ENCODE peak calls at places on chromosomes 5 and 9, in seven cellular contexts. J, P, L, D, M, F and Y are unnamed samples. For H3K9me3, the result is how much of the 10 kb centered on the place peaks cover.

GRCh38 chr9:70811638-70812037 is 309.8 kb downstream of the TRPM3 start:
- DNase-seq in J (no peak), P (no peak), L (no peak), D (no peak), M (no peak), F (no peak), Y (no peak)

GRCh38 chr5:93039888-93040287 is 541.1 kb downstream of the NR2F1-AS1 start:
- DNase-seq in J (no peak), P (no peak), L (no peak), D (no peak), M (no peak), F (no peak), Y (no peak)

GRCh38 chr5:100502684-100503083 is 32.5 kb upstream of the FAM174A start:
- DNase-seq in J (no peak), P (no peak), L (no peak), D (no peak), M (no peak), F (no peak), Y (no peak)

GRCh38 chr5:3385874-3386536 is 209.6 kb upstream of the IRX1 start:
- DNase-seq in J (no peak), P (no peak), L (no peak), D (no peak), M (no peak), F (no peak), Y (no peak)

GRCh38 chr9:13088734-13089427 is 190.6 kb downstream of the MPDZ start:
- DNase-seq in J (no peak), P (peak), L (peak), D (no peak), M (no peak), F (peak), Y (no peak)

GRCh38 chr9:91117959-91118651 is 243.6 kb downstream of the AUH start:
- DNase-seq in J (peak), P (no peak), L (no peak), D (peak), M (peak), F (peak), Y (peak)

GRCh38 chr5:52867809-52868208 is 80.1 kb downstream of the ITGA1 start:
- DNase-seq in J (no peak), P (no peak), L (no peak), D (no peak), M (no peak), F (peak), Y (no peak)

GRCh38 chr5:138903113-138903789 is 28.1 kb upstream of the LRRTM2 start:
- DNase-seq in J (no peak), P (no peak), L (no peak), D (no peak), M (no peak), F (no peak), Y (no peak)

GRCh38 chr5:125026900-125027731 is 280.7 kb upstream of the ZNF608 start:
- DNase-seq in J (no peak), P (no peak), L (no peak), D (no peak), M (no peak), F (no peak), Y (no peak)

DNA sequence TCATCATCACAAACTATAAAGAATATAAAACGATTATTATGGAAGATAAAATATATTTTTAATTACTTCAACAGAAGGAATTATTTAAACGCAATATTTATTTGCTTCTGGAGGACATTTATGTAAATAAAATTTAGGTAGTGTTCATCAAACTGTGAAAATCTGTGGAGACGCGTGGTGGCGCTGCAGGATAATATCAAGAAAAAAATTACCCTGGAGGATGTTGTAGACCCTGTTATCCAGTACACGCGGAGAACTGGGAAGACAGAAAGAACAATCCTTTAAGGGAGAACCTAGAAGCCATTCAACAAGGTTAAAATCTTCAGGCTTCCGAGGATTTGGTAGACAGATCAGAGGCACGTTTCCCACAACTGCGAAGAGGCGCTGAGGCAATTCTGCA is at the start of gene PCDHB12:
- DNase-seq in J (no peak), P (peak), L (peak), D (no peak), M (no peak), F (no peak), Y (no peak)
- H3K9me3 ChIP-seq in J (under half), P (under half), L (under half), D (half or more), M (under half), F (under half), Y (under half)

DNA sequence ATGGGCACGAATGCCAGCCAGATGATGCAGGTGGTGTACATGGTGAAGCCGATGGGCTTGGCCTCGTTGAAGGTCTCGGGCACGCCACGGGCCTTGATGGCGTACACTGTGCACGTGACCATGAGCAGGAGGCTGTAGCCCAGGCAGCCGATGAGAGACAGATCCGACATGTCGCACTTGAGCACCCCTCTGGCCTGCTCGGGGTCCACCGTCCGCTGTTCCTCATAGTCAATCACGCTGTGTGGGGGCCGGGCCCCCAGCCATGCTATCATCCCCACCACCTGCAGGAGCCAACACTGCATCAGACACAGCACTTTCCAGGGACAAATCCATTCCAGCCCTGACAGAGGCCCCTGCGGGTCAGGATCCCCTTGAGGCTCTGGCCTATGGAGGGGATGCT is 12.2 kb downstream of the GRM6 start:
- DNase-seq in J (no peak), P (no peak), L (no peak), D (no peak), M (no peak), F (no peak), Y (no peak)
- H3K9me3 ChIP-seq in J (under half), P (under half), L (under half), D (half or more), M (under half), F (under half), Y (half or more)

GRCh38 chr9:40928803-40929487 is 199.5 kb downstream of the FOXD4L6 start:
- DNase-seq in J (no peak), P (no peak), L (no peak), D (no peak), M (no peak), F (no peak), Y (no peak)
- H3K9me3 ChIP-seq in J (under half), P (under half), L (half or more), D (half or more), M (half or more), F (under half), Y (half or more)

GRCh38 chr9:94280409-94280989 is 21.4 kb downstream of the ZNF169 start:
- DNase-seq in J (no peak), P (no peak), L (no peak), D (no peak), M (no peak), F (no peak), Y (no peak)
- H3K9me3 ChIP-seq in J (under half), P (under half), L (under half), D (under half), M (under half), F (under half), Y (under half)